ENCODE peak calls at places on chromosomes 1 and 21, in ten cellular contexts. V is CD4-positive, alpha-beta memory T cell; K is fibroblast of pulmonary artery; P is activated naive CD8-positive, alpha-beta T cell treated with anti-CD3 and anti-CD28 coated beads, Interleukin-2, amount 50 U/mL, for 24 hours; R is Calu3; E is AG10803; D is activated naive CD4-positive, alpha-beta T cell treated with anti-CD3 and anti-CD28 coated beads, Interleukin-2, amount 10 ng/mL, durations not matched to agents 7 days and 5 days; O is fibroblast of lung; H is adrenal gland; T is stimulated activated CD8-positive, alpha-beta memory T cell treated with anti-CD3 and anti-CD28 coated beads, Interleukin-4, amount 100 ng/mL, for 1 hour. N is an unnamed sample.

GRCh38 chr1:39895731-39896480 is 5.8 kb downstream of the MYCL start:
- DNase-seq in O (no peak), D (no peak), K (no peak), R (no peak), V (no peak), P (no peak), T (no peak), H (no peak), E (peak; percentile 24), N (no peak)

GRCh38 chr1:118783095-118783758 is 204.9 kb downstream of the TBX15 start:
- DNase-seq in R (no peak), D (no peak), H (no peak), K (no peak), V (no peak), T (no peak), E (no peak), P (no peak), O (no peak), N (no peak)

GRCh38 chr21:26846036-26846931 is 1.1 kb upstream of the ADAMTS1 start:
- DNase-seq in P (peak; percentile 28), T (no peak), R (peak; percentile 12), K (peak; percentile 82), V (no peak), E (peak; percentile 80), O (peak; percentile 86), H (peak; percentile 64), D (peak; percentile 26), N (no peak)

GRCh38 chr1:2088434-2088833 is 38.2 kb downstream of the PRKCZ start:
- DNase-seq in D (no peak), V (no peak), H (no peak), O (peak; percentile 43), T (no peak), K (peak; percentile 77), R (no peak), P (no peak), E (peak; percentile 54), N (no peak)

GRCh38 chr21:42439284-42440186 is 35.8 kb downstream of the UBASH3A start:
- DNase-seq in T (no peak), O (no peak), D (peak; percentile 20), E (no peak), R (no peak), H (no peak), V (no peak), P (peak; percentile 65), K (no peak), N (no peak)

GRCh38 chr1:43986712-43987111 is 4.7 kb upstream of the CCDC24 start:
- DNase-seq in R (peak; percentile 25), K (no peak), V (no peak), P (no peak), H (no peak), O (no peak), D (no peak), T (no peak), E (no peak), N (no peak)

GRCh38 chr1:153534226-153534932 is 1.4 kb downstream of the S100A6 start:
- DNase-seq in V (no peak), K (no peak), T (no peak), O (peak; percentile 50), E (peak; percentile 46), P (no peak), H (no peak), D (no peak), R (peak; percentile 52), N (no peak)

GRCh38 chr1:246583056-246583440 is 16.8 kb downstream of the CNST start:
- DNase-seq in H (no peak), V (no peak), R (no peak), D (no peak), O (no peak), T (no peak), E (no peak), K (no peak), P (no peak), N (no peak)

GRCh38 chr1:17485280-17485679 is 45.8 kb upstream of the RCC2 start:
- DNase-seq in P (peak; percentile 5), V (no peak), T (no peak), K (peak; percentile 41), O (peak; percentile 18), H (no peak), E (no peak), R (peak; percentile 56), D (peak; percentile 37), N (no peak)

GRCh38 chr1:153919879-153920852 is 2.6 kb downstream of the GATAD2B start:
- DNase-seq in K (peak; percentile 42), E (peak; percentile 28), R (no peak), D (peak; percentile 52), P (no peak), H (no peak), O (peak; percentile 64), V (peak; percentile 31), T (no peak), N (peak; percentile 41)

GRCh38 chr1:246582301-246583055 is 16.2 kb downstream of the CNST start:
- DNase-seq in T (no peak), K (no peak), R (no peak), E (no peak), H (no peak), O (no peak), V (no peak), D (no peak), P (no peak), N (no peak)

GRCh38 chr1:23473037-23473800 is 10.8 kb downstream of the ASAP3 start:
- DNase-seq in P (no peak), T (no peak), R (no peak), E (peak; percentile 38), H (peak; percentile 46), K (no peak), O (peak; percentile 37), V (no peak), D (no peak), N (no peak)

GRCh38 chr1:172826096-172826741 is 167.3 kb downstream of the FASLG start:
- DNase-seq in O (peak; percentile 98), R (peak; percentile 41), K (peak; percentile 95), H (peak; percentile 21), D (no peak), T (no peak), E (peak; percentile 92), P (no peak), V (peak; percentile 15), N (no peak)

GRCh38 chr1:12144236-12144635 is 22.6 kb upstream of the TNFRSF1B start:
- DNase-seq in D (no peak), K (no peak), V (no peak), T (no peak), E (no peak), P (no peak), R (no peak), O (no peak), H (no peak), N (no peak)

GRCh38 chr1:159986093-159986492 is 32.1 kb upstream of the SLAMF9 start:
- DNase-seq in P (no peak), D (no peak), O (no peak), V (no peak), T (no peak), E (no peak), H (no peak), R (no peak), K (no peak), N (no peak)

GRCh38 chr1:170145691-170146676 is at the start of gene NTMT2:
- DNase-seq in P (no peak), E (no peak), V (no peak), D (no peak), R (no peak), H (peak; percentile 23), O (no peak), K (peak; percentile 26), T (no peak), N (no peak)

GRCh38 chr1:25711555-25712298 is 88.3 kb upstream of the SELENON start:
- DNase-seq in O (peak; percentile 73), R (no peak), H (no peak), E (no peak), V (peak; percentile 47), T (no peak), D (peak; percentile 70), P (peak; percentile 57), K (no peak), N (peak; percentile 60)

GRCh38 chr1:40592107-40592773 is 60.8 kb downstream of the ZNF684 start:
- DNase-seq in O (peak; percentile 39), H (no peak), K (peak; percentile 50), T (no peak), V (no peak), R (peak; percentile 44), D (peak; percentile 33), P (peak; percentile 17), E (peak; percentile 33), N (peak; percentile 18)

GRCh38 chr1:227299238-227299637 is 19.1 kb downstream of the CDC42BPA start:
- DNase-seq in T (no peak), D (no peak), O (peak; percentile 57), K (peak; percentile 72), V (no peak), P (no peak), R (no peak), E (peak; percentile 60), H (no peak), N (no peak)

GRCh38 chr1:230079211-230079590 is 12.2 kb downstream of the GALNT2 start:
- DNase-seq in T (no peak), V (no peak), H (no peak), P (no peak), E (no peak), D (no peak), R (no peak), O (no peak), K (no peak), N (no peak)

GRCh38 chr1:33342041-33342723 is 21.3 kb upstream of the A3GALT2 start:
- DNase-seq in K (peak; percentile 98), R (peak; percentile 65), O (peak; percentile 99), E (peak; percentile 98), D (no peak), V (no peak), P (no peak), T (no peak), H (no peak), N (no peak)

GRCh38 chr1:78340006-78340405 is 150.8 kb upstream of the PTGFR start:
- DNase-seq in T (no peak), K (peak; percentile 61), P (no peak), O (peak; percentile 79), D (no peak), E (peak; percentile 78), H (no peak), V (no peak), R (no peak), N (no peak)

GRCh38 chr1:85846706-85847105 is 138.5 kb upstream of the ZNHIT6 start:
- DNase-seq in D (no peak), T (no peak), E (no peak), P (no peak), H (no peak), R (no peak), O (no peak), V (no peak), K (no peak), N (no peak)

GRCh38 chr1:36133484-36133883 is 8.5 kb upstream of the COL8A2 start:
- DNase-seq in R (peak; percentile 79), V (no peak), K (peak; percentile 92), O (peak; percentile 91), H (peak; percentile 94), T (no peak), E (peak; percentile 98), D (no peak), P (no peak), N (no peak)

GRCh38 chr21:38751379-38752050 is 54.2 kb upstream of the ETS2 start:
- DNase-seq in O (peak; percentile 77), K (peak; percentile 70), V (no peak), T (no peak), H (peak; percentile 26), R (no peak), P (no peak), E (no peak), D (no peak), N (no peak)

GRCh38 chr1:70866522-70867256 is 180.9 kb downstream of the PTGER3 start:
- DNase-seq in H (peak; percentile 19), E (no peak), D (no peak), R (no peak), T (no peak), K (no peak), P (no peak), O (no peak), V (no peak), N (no peak)

GRCh38 chr1:193181985-193182384 is 4.4 kb downstream of the B3GALT2 start:
- DNase-seq in E (no peak), T (no peak), R (no peak), O (peak; percentile 29), D (no peak), P (no peak), H (no peak), V (no peak), K (peak; percentile 14), N (no peak)

GRCh38 chr1:219917851-219918466 is 10.4 kb downstream of the SLC30A10 start:
- DNase-seq in D (no peak), E (no peak), O (peak; percentile 6), K (peak; percentile 4), V (no peak), H (no peak), R (peak; percentile 51), T (no peak), P (no peak), N (no peak)